ENCODE peak calls at places on chromosomes 2 and 18, in eight cellular contexts. E, S, H, Y, B, N, O and X are unnamed samples.

GRCh38 chr2:189412330-189412953 is 28.8 kb upstream of the WDR75 start:
- DNase-seq in H (peak; percentile 88), Y (no peak), B (peak; percentile 85), O (peak; percentile 90), S (no peak), E (no peak), N (peak; percentile 53), X (peak; percentile 49)

GRCh38 chr2:80496770-80497169 is 192.2 kb upstream of the LRRTM1 start:
- DNase-seq in N (peak; percentile 87), O (peak; percentile 71), H (peak; percentile 86), B (peak; percentile 67), S (no peak), Y (no peak), E (peak; percentile 16), X (peak; percentile 86)

GRCh38 chr2:101473581-101473910 is 1.4 kb downstream of the RFX8 start:
- DNase-seq in N (no peak), B (peak; percentile 81), H (peak; percentile 67), S (no peak), Y (no peak), E (no peak), O (peak; percentile 53), X (no peak)

GRCh38 chr2:129794517-129794916 is 184.9 kb upstream of the RAB6C start:
- DNase-seq in S (no peak), O (no peak), E (no peak), B (no peak), H (no peak), Y (no peak), N (no peak), X (no peak)

GRCh38 chr2:81412681-81413080 is 1108.1 kb upstream of the LRRTM1 start:
- DNase-seq in E (no peak), N (no peak), H (no peak), O (no peak), B (no peak), Y (no peak), S (no peak), X (no peak)

GRCh38 chr18:37481058-37481457 is 84.5 kb downstream of the CELF4 start:
- DNase-seq in B (peak; percentile 39), Y (no peak), H (no peak), N (no peak), S (no peak), E (no peak), O (no peak), X (no peak)

GRCh38 chr2:37718515-37719161 is 47.2 kb upstream of the CDC42EP3 start:
- DNase-seq in H (no peak), O (no peak), B (no peak), N (no peak), Y (no peak), E (no peak), S (no peak), X (no peak)

GRCh38 chr2:69291004-69291650 is 95.9 kb downstream of the GFPT1 start:
- DNase-seq in B (peak; percentile 76), E (no peak), Y (no peak), O (peak; percentile 84), H (peak; percentile 76), N (peak; percentile 89), S (no peak), X (no peak)

GRCh38 chr18:12460874-12461273 is 53.1 kb downstream of the PRELID3A start:
- DNase-seq in B (peak; percentile 68), S (no peak), E (no peak), Y (no peak), N (no peak), H (peak; percentile 39), O (peak; percentile 78), X (no peak)

GRCh38 chr18:72869786-72870185 is 2.0 kb upstream of the NETO1 start:
- DNase-seq in E (no peak), N (no peak), B (no peak), O (no peak), S (no peak), Y (no peak), H (no peak), X (no peak)

GRCh38 chr18:46073474-46074331 is 1.6 kb upstream of the PSTPIP2 start:
- DNase-seq in Y (no peak), S (no peak), N (peak; percentile 48), E (peak; percentile 63), O (peak; percentile 85), B (peak; percentile 80), H (peak; percentile 86), X (peak; percentile 78)

GRCh38 chr2:61900246-61900645 is 5.2 kb upstream of the COMMD1 start:
- DNase-seq in Y (no peak), B (no peak), E (no peak), O (peak; percentile 8), N (peak; percentile 52), S (no peak), H (no peak), X (no peak)

DNA sequence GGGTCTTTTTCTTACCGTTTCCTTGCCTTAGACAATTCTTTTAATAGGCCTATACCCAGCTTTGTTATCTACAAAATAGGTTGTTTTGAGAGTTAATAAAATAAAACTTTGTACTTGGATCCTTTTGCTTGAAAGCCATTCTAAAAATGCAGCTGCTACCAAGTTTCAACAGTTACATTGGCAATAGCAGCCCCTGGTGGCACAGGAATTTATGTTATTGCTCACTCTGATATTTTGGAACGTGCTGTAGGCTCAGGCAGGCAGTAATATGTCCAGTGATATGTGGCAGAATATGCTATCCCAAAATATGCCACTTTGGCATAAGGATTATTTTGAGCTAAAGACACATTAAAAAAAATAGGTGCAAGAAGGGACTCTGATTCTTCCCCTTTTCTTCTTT is 6.7 kb upstream of the COMMD1 start:
- DNase-seq in H (peak; percentile 38), E (no peak), B (peak; percentile 43), Y (no peak), O (peak; percentile 59), N (no peak), S (no peak), X (peak; percentile 36)
- TF ChIP-seq CTCF in H (peak; percentile 56), E (peak; percentile 36), B (peak; percentile 59), Y (peak; percentile 46), O (peak; percentile 67), N (peak; percentile 37), S (peak; percentile 18), X (peak; percentile 55)

GRCh38 chr2:21326152-21326551 is 202.4 kb downstream of the TDRD15 start:
- DNase-seq in H (no peak), S (no peak), B (no peak), E (no peak), O (no peak), N (no peak), Y (no peak), X (no peak)
- TF ChIP-seq CTCF in H (no peak), S (no peak), B (no peak), E (no peak), O (no peak), N (no peak), Y (no peak), X (no peak)

GRCh38 chr2:39381653-39382052 is 55.4 kb downstream of the MAP4K3 start:
- DNase-seq in B (no peak), O (no peak), E (no peak), Y (no peak), S (no peak), N (no peak), H (peak; percentile 17), X (no peak)

GRCh38 chr2:39377226-39377939 is 59.7 kb downstream of the MAP4K3 start:
- DNase-seq in O (peak; percentile 17), N (peak; percentile 76), Y (no peak), S (no peak), B (no peak), E (no peak), H (no peak), X (no peak)

GRCh38 chr2:39378968-39379367 is 58.1 kb downstream of the MAP4K3 start:
- DNase-seq in H (no peak), N (peak; percentile 42), S (no peak), Y (no peak), E (no peak), O (no peak), B (no peak), X (no peak)

GRCh38 chr2:39380525-39381150 is 56.4 kb downstream of the MAP4K3 start:
- DNase-seq in B (peak; percentile 31), S (no peak), O (peak; percentile 57), H (peak; percentile 43), Y (no peak), E (no peak), N (peak; percentile 45), X (peak; percentile 24)

DNA sequence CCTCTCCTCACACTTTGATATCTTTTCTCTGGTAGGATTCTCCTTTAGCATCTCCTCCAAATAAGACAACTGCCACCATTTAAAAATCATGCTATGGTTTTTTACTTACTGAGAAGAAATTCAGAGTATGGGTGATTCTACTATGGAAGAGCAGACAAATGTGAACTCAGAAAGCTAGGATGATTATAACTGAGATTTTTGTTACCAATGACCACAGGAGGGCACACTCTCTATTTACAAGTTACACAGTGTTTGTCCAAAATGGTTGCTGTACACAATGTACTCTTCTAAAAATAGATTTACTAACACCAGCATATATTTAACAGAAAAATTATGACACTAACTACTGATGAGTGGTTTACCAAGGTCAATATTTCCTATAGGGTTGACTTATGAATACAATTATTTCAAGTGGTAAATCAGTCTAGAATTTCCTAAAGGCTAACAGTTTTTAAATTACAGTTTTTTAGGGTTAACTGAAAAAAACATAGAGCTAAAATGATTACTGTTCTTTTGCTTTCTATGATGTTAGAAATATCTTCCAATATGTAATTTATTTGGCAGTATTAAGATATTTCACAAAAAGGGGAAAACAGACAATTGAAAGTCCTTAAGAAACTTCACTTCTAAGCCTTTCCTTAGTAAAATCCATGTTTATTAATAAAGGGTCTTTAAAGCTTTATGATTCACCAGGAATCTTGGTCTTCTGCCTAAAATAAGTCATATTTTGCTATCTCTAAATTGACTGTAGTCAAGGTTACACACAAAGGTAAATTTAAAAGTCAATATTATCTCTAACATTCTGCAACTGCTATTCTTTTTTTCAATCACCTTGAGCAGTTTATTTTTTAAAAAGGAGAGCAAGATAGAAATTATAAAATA is 57.2 kb downstream of the MAP4K3 start:
- DNase-seq in H (peak; percentile 86), E (peak; percentile 36), B (peak; percentile 84), Y (no peak), N (peak; percentile 61), S (no peak), O (peak; percentile 87), X (peak; percentile 67)
- TF ChIP-seq CTCF in H (peak; percentile 39), E (peak; percentile 49), B (peak; percentile 62), Y (peak; percentile 75), N (peak; percentile 38), S (peak; percentile 43), O (peak; percentile 54), X (peak; percentile 46)

GRCh38 chr18:3297025-3297984 is 35.4 kb downstream of the MYL12B start:
- DNase-seq in H (peak; percentile 94), Y (peak; percentile 72), E (peak; percentile 93), S (peak; percentile 81), N (peak; percentile 94), B (peak; percentile 88), O (peak; percentile 98), X (peak; percentile 92)
- TF ChIP-seq CTCF in H (peak; percentile 29), Y (peak; percentile 38), E (peak; percentile 84), S (peak; percentile 17), N (no peak), B (peak; percentile 23), O (peak; percentile 53), X (peak; percentile 73)

DNA sequence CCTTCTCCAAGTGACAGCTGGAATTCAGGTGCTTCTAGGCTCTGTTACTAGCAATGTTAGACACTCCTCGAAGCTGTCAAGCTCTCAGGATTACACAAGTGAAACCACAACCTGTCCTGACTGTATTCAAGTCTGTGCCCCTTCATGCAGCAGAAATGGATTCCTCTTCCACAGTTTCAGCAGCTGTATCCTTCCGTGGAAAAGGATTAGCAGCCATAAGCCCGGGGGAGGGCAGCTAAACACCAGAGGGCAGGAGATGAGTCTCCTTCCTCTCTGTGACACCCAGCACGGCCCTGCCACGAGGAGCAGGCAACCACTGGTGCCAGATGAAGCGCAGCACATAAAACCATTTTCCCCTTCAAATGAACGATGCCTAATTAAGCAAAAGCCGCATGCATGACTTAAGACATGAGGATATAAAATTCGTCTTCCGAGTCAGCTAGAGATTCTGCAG is 1.2 kb downstream of the ST3GAL5 start:
- DNase-seq in O (peak; percentile 43), S (peak; percentile 80), Y (peak; percentile 57), H (peak; percentile 48), N (peak; percentile 52), B (peak; percentile 47), E (peak; percentile 56), X (peak; percentile 65)
- TF ChIP-seq CTCF in O (peak; percentile 52), S (no peak), Y (peak; percentile 53), H (peak; percentile 37), N (peak; percentile 28), B (peak; percentile 37), E (no peak), X (peak; percentile 29)